ENCODE peak calls at places on chromosomes 4 and X, in seven cellular contexts. V is A673, R is upper lobe of right lung, H is body of pancreas, I is lung, Q is left ventricle myocardium inferior, P is H9. E is an unnamed sample. For H3K4me1, the result is how much of the 10 kb centered on the place peaks cover.

GRCh38 chr4:51995647-51996046 is 24.5 kb downstream of the LRRC66 start:
- DNase-seq in V (no peak), R (no peak), H (no peak), I (no peak), Q (no peak), P (no peak), E (no peak)

GRCh38 chr4:176601156-176601555 is 191.6 kb downstream of the VEGFC start:
- DNase-seq in V (peak), R (no peak), H (no peak), I (no peak), Q (no peak), P (no peak), E (no peak)

GRCh38 chrX:135327299-135327698 is 18.0 kb downstream of the ETDC start:
- DNase-seq in V (no peak), R (no peak), H (no peak), I (no peak), Q (no peak), P (no peak), E (no peak)

GRCh38 chr4:156970501-156971167 is 965 bp downstream of the PDGFC start:
- DNase-seq in V (peak), R (peak), H (peak), I (peak), Q (peak), P (peak), E (peak)

GRCh38 chr4:168486961-168487820 is 6.9 kb upstream of the DDX60L start:
- DNase-seq in V (no peak), R (no peak), H (no peak), I (no peak), Q (no peak), P (no peak), E (peak)

GRCh38 chr4:168151313-168151712 is 59.0 kb downstream of the ANXA10 start:
- DNase-seq in V (no peak), R (no peak), H (no peak), I (no peak), Q (no peak), P (peak), E (no peak)

GRCh38 chr4:1198070-1198844 is 25.9 kb upstream of the SPON2 start:
- DNase-seq in V (no peak), R (no peak), H (peak), I (no peak), Q (no peak), P (no peak), E (no peak)

GRCh38 chr4:139256349-139256748 is 23.7 kb downstream of the MGARP start:
- DNase-seq in V (no peak), R (no peak), H (no peak), I (no peak), Q (no peak), P (no peak), E (no peak)

GRCh38 chrX:103151799-103152198 is 58.9 kb upstream of the NXF3 start:
- DNase-seq in V (no peak), R (no peak), H (no peak), I (no peak), Q (no peak), P (no peak), E (no peak)

GRCh38 chr4:6568689-6569332 is 6.2 kb upstream of the MAN2B2 start:
- DNase-seq in V (peak), R (no peak), H (no peak), I (no peak), Q (no peak), P (no peak), E (peak)

GRCh38 chr4:46274717-46275116 is 115.2 kb downstream of the GABRA2 start:
- DNase-seq in V (peak), R (no peak), H (no peak), I (no peak), Q (no peak), P (no peak), E (peak)

DNA sequence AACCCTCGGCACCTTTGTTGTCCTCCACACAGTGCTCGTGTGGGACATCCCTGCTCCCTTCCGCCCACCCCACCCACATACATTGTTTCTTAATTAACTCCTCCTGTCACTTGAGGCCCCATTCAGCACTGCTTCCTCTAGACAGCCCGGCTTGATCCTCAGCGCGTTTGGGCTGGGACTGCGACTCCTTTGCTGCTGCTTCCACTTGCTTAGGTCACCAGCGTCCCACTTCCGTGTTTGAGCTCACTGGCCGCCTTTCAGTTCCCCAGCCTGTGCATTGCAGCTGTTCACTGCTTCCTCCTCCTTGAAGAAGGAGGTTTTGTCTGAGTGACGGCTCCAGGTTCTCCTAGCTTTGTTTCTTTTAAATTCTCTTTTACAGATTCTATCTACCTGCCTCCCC is 16.1 kb downstream of the RNF4 start:
- DNase-seq in V (peak), R (peak), H (peak), I (peak), Q (peak), P (no peak), E (peak)
- H3K4me1 ChIP-seq in V (half or more), R (half or more), H (half or more), I (under half), Q (half or more), P (under half), E (under half)

DNA sequence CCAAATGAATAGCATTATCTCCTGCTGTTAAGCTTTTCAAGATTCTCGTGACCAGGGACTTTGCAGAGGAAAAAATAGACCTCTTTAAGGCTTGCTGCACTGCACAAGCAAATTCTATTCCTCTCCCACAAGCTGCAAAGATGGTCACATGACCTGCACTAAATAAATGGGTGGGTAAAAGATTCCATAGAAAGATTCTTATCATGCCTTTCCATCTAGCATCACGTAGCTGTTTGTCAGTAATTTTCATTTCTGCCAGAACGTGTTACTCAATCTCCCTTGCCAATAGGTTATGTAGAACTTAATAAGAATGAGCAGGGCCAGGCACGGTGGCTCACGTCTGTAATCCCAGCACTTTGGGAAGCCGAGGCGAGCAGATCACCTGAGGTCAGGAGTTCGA is 57.9 kb upstream of the USP9X start:
- DNase-seq in V (peak), R (no peak), H (no peak), I (no peak), Q (no peak), P (no peak), E (peak)
- H3K4me1 ChIP-seq in V (under half), R (under half), H (under half), I (under half), Q (under half), P (under half), E (under half)

GRCh38 chr4:37999000-37999745 is 39.0 kb downstream of the PTTG2 start:
- DNase-seq in V (no peak), R (no peak), H (no peak), I (no peak), Q (no peak), P (no peak), E (no peak)
- H3K4me1 ChIP-seq in V (under half), R (under half), H (under half), I (under half), Q (half or more), P (under half), E (under half)

DNA sequence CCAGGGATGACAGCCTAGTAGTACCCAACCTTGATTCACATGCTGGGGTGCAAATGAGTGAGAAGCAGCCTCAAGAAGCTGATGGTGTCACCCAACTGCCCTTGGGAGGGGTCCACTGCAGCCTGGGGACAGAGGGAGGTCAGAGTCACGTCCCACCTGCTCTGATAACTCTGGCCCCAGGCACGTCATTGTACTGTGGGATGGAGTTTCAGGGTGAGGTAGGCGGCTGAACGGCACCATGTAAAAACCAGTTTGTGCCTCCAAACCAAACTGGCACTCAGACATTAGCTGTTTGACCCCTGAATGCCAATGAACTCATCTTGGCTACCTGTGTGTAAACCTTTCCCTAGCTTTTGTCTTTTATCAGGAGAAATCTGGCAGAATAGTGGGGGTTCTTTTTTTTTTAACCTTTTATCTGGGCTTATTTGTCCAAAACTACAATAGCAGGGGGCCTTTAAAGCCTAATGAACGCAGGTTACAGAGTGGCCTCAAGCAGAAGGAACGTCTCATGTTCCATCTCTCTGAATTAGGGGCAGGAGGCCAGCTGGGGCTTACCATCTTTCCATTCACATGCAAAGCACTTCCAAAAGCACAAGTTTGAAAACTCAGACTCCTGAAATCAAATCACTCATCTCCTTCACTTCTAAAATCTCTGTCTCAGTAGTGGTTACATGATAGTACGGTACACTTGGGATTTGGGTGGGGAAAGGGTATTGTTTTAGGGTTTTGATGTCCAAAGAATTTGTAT is 89.4 kb downstream of the IRF2 start:
- DNase-seq in V (no peak), R (no peak), H (no peak), I (no peak), Q (no peak), P (peak), E (no peak)
- H3K4me1 ChIP-seq in V (under half), R (under half), H (under half), I (under half), Q (half or more), P (under half), E (under half)

GRCh38 chr4:147976341-147976928 is 244.5 kb downstream of the ARHGAP10 start:
- DNase-seq in V (no peak), R (no peak), H (no peak), I (no peak), Q (no peak), P (no peak), E (peak)
- H3K4me1 ChIP-seq in V (under half), R (under half), H (under half), I (under half), Q (under half), P (under half), E (under half)

DNA sequence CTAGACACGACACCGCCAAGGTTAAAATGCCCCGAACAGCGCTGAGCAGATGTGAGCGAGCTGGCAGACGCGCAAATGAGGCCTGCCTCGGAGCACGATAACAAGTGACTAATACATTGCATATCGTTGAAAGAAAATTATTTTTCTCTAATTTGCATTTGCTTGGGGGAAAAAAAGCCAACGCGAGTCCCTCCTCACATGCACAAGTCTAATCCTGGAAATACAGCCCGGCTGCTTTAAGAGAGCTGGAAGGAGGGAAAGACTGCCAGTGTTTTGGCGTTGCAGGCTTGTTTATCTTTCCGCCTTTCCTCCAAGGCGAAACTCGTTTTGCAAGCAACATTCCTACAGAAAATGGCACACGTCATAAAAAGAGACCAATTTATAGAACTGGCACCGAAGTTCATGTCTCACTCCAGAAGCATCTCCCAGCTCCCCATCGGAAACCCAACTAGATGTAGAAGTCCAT is 12.6 kb downstream of the BCOR start:
- DNase-seq in V (peak), R (no peak), H (peak), I (no peak), Q (no peak), P (peak), E (no peak)
- H3K4me1 ChIP-seq in V (half or more), R (under half), H (half or more), I (under half), Q (half or more), P (under half), E (half or more)